ENCODE peak calls at places on chromosome 6, in nine cellular contexts. V is endodermal cell; F is neural progenitor cell; C is thoracic aorta; A is DND-41; T is PC-3; Q is GM23338; B is esophagus muscularis mucosa; P is effector memory CD4-positive, alpha-beta T cell. Z is an unnamed sample.
A peak's percentile ranks its signal among the peaks of the same experiment; 100 is the strongest.

GRCh38 chr6:133896344-133896721 is 7.4 kb downstream of the TCF21 start:
- DNase-seq in Q (no peak), A (no peak), V (no peak), B (no peak), C (no peak), P (no peak), F (no peak), T (no peak), Z (no peak)

GRCh38 chr6:71373943-71374342 is 85.3 kb downstream of the OGFRL1 start:
- DNase-seq in V (no peak), F (no peak), Q (no peak), B (no peak), T (no peak), P (no peak), A (no peak), C (no peak), Z (peak; percentile 70)

GRCh38 chr6:44053760-44054556 is 73.3 kb downstream of the MRPL14 start:
- DNase-seq in F (no peak), Q (no peak), T (peak; percentile 86), P (no peak), C (no peak), B (no peak), A (no peak), V (peak; percentile 81), Z (peak; percentile 50)

GRCh38 chr6:4564746-4565145 is 211.5 kb upstream of the CDYL start:
- DNase-seq in A (no peak), T (no peak), V (no peak), P (no peak), Q (no peak), B (no peak), F (no peak), C (no peak), Z (no peak)

GRCh38 chr6:21946298-21946783 is 350.5 kb downstream of the PRL start:
- DNase-seq in A (no peak), T (peak; percentile 46), V (no peak), Q (no peak), P (no peak), C (no peak), F (no peak), B (no peak), Z (no peak)

GRCh38 chr6:72950114-72950860 is 275.0 kb downstream of the KHDC1L start:
- DNase-seq in Q (no peak), C (no peak), T (peak; percentile 81), P (no peak), A (no peak), V (no peak), F (no peak), B (no peak), Z (peak; percentile 78)

GRCh38 chr6:47352169-47352568 is 42.5 kb upstream of the TNFRSF21 start:
- DNase-seq in B (no peak), V (peak; percentile 70), Q (peak; percentile 53), F (peak; percentile 16), T (no peak), C (no peak), P (no peak), A (no peak), Z (no peak)

GRCh38 chr6:53634184-53634631 is 31.3 kb downstream of the KLHL31 start:
- DNase-seq in T (no peak), P (no peak), Q (no peak), A (no peak), C (no peak), B (no peak), F (no peak), V (no peak), Z (no peak)

GRCh38 chr6:41796474-41796873 is 9.0 kb downstream of the TOMM6 start:
- DNase-seq in F (no peak), T (no peak), C (no peak), Q (no peak), P (no peak), V (peak; percentile 1), A (no peak), B (no peak), Z (no peak)

GRCh38 chr6:41789390-41789724 is 1.9 kb downstream of the TOMM6 start:
- DNase-seq in A (no peak), Q (no peak), V (peak; percentile 19), P (no peak), C (no peak), T (no peak), B (no peak), F (no peak), Z (no peak)

GRCh38 chr6:41789937-41790502 is 2.5 kb downstream of the TOMM6 start:
- DNase-seq in F (no peak), T (no peak), V (peak; percentile 8), A (no peak), P (no peak), Q (no peak), C (no peak), B (no peak), Z (no peak)

GRCh38 chr6:41791306-41791705 is 3.8 kb downstream of the TOMM6 start:
- DNase-seq in P (no peak), F (no peak), Q (no peak), T (no peak), A (no peak), C (no peak), B (no peak), V (no peak), Z (no peak)

GRCh38 chr6:41791984-41792383 is 4.5 kb downstream of the TOMM6 start:
- DNase-seq in C (no peak), V (peak; percentile 29), P (no peak), Q (no peak), A (no peak), T (no peak), B (no peak), F (no peak), Z (no peak)
- H3K4me3 ChIP-seq in C (no peak overlapping the region), V (no peak overlapping the region), P (no peak overlapping the region), Q (no peak overlapping the region), A (no peak overlapping the region), T (no peak overlapping the region), B (no peak overlapping the region), F (no peak overlapping the region), Z (no peak overlapping the region)

GRCh38 chr6:38676236-38676973 is 26.5 kb downstream of the GLO1 start:
- DNase-seq in P (no peak), T (no peak), F (no peak), Q (no peak), V (no peak), A (no peak), C (no peak), B (no peak), Z (no peak)
- H3K27ac ChIP-seq in P (no peak overlapping the region), T (no peak overlapping the region), F (no peak overlapping the region), Q (no peak overlapping the region), V (no peak overlapping the region), A (no peak overlapping the region), C (no peak overlapping the region), B (no peak overlapping the region), Z (peak overlapping the region; percentile 53)

GRCh38 chr6:27669798-27670301 is 196.9 kb upstream of the ZNF184 start:
- DNase-seq in B (no peak), Q (peak; percentile 42), F (peak; percentile 50), P (no peak), V (peak; percentile 71), A (no peak), T (no peak), C (no peak), Z (no peak)

GRCh38 chr6:27667016-27667415 is 194.1 kb upstream of the ZNF184 start:
- DNase-seq in V (no peak), Q (no peak), B (no peak), A (no peak), C (no peak), F (no peak), T (no peak), P (no peak), Z (no peak)

GRCh38 chr6:27668442-27669275 is 195.8 kb upstream of the ZNF184 start:
- DNase-seq in A (no peak), P (no peak), T (peak; percentile 93), V (peak; percentile 94), B (no peak), F (peak; percentile 74), Q (peak; percentile 88), C (no peak), Z (peak; percentile 60)

GRCh38 chr6:27667651-27668441 is 194.9 kb upstream of the ZNF184 start:
- DNase-seq in V (peak; percentile 67), T (no peak), Q (peak; percentile 44), B (no peak), P (no peak), C (no peak), F (peak; percentile 30), A (no peak), Z (peak; percentile 26)

GRCh38 chr6:27669278-27669797 is 196.4 kb upstream of the ZNF184 start:
- DNase-seq in P (no peak), V (no peak), Q (peak; percentile 43), T (peak; percentile 56), A (no peak), F (peak; percentile 35), B (no peak), C (no peak), Z (peak; percentile 27)
- H3K27me3 ChIP-seq in P (peaks cover 73% of the 10 kb centered on the region), V (peaks cover 24% of the 10 kb centered on the region), Q (peaks cover 43% of the 10 kb centered on the region), T (no peaks in the 10 kb centered on the region), A (peaks cover 23% of the 10 kb centered on the region), F (peaks cover 77% of the 10 kb centered on the region), B (peaks cover 96% of the 10 kb centered on the region), C (no peaks in the 10 kb centered on the region), Z (peaks cover 67% of the 10 kb centered on the region)

GRCh38 chr6:108736832-108737231 is 111.4 kb upstream of the ARMC2 start:
- DNase-seq in F (no peak), Q (peak; percentile 82), A (no peak), B (no peak), T (peak; percentile 84), P (no peak), V (peak; percentile 86), C (peak; percentile 74), Z (peak; percentile 83)

GRCh38 chr6:108738684-108739406 is 109.4 kb upstream of the ARMC2 start:
- DNase-seq in V (no peak), Q (no peak), C (no peak), A (no peak), P (no peak), F (no peak), T (peak; percentile 22), B (no peak), Z (no peak)

GRCh38 chr6:108735991-108736345 is 112.3 kb upstream of the ARMC2 start:
- DNase-seq in B (no peak), P (no peak), A (no peak), T (no peak), V (peak; percentile 74), Q (peak; percentile 53), F (no peak), C (no peak), Z (no peak)

GRCh38 chr6:108739496-108740330 is 108.5 kb upstream of the ARMC2 start:
- DNase-seq in B (no peak), T (peak; percentile 75), A (no peak), C (no peak), Q (no peak), V (peak; percentile 7), F (no peak), P (no peak), Z (no peak)

DNA sequence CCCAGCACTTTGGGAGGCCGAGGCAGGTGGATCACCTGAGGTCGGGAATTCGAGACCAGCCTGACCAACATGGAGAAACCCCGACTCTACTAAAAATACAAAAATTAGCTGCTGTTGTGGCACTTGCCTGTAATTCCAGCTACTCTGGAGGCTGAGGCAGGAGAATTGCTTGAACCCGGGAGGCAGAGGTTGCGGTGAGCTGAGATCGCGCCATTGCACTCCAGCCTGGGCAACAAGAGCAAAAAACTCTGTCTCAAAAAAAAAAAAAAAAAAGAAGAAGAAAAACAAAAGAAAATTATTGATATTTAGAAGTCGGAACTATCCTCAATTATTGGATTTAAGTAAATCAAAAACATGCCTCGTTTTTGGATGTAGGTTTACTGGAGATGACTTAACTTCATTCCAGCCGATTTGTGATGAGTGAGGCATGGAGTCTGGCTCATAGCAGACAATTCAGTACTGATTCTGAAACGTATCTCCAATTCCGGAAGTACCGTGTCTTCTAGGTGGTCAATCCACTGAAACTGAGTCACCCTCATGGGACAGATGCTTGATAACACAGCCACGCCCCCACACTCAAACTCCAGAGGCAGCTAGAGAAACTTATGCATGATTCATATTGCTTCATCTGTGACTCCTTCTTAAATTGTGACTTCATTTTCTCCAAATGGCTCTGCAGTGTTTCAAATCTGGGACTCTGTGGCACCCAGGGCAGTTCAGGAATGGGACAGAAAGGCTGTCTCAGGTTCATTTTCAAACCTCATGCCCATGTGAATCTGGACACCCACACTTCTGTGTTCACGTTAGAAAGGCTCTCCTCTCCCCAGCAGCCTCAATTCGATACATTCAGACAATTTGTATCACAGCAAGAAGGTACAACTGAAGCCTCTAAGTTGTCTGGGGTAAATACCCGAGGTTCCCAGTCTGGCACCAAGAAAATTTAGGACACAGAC is 110.4 kb upstream of the ARMC2 start:
- DNase-seq in V (peak; percentile 14), Q (no peak), F (no peak), C (peak; percentile 81), B (no peak), T (peak; percentile 90), A (no peak), P (no peak), Z (no peak)
- H3K4me3 ChIP-seq in V (no peak overlapping the region), Q (no peak overlapping the region), F (no peak overlapping the region), C (no peak overlapping the region), B (no peak overlapping the region), T (no peak overlapping the region), A (no peak overlapping the region), P (no peak overlapping the region), Z (no peak overlapping the region)

Z was measured in cardiac muscle cell.